ENCODE peak calls at places on chromosomes 13 and 19, in seven cellular contexts. T, R, K, A, I, H and O are unnamed samples.

GRCh38 chr19:19740755-19741154 is 7.8 kb upstream of the ZNF14 start:
- DNase-seq in H (no peak), I (no peak), A (no peak), K (no peak), T (no peak), R (no peak), O (no peak)

GRCh38 chr19:6287269-6287885 is 7.6 kb upstream of the MLLT1 start:
- DNase-seq in A (no peak), K (no peak), R (no peak), I (no peak), T (no peak), H (peak), O (no peak)

GRCh38 chr19:18109731-18110671 is 12.4 kb downstream of the MAST3 start:
- DNase-seq in A (no peak), R (no peak), H (no peak), K (peak), I (no peak), T (no peak), O (peak)

GRCh38 chr19:46195104-46195503 is 34.4 kb upstream of the IGFL1 start:
- DNase-seq in I (no peak), R (no peak), A (no peak), H (no peak), K (no peak), T (no peak), O (no peak)

GRCh38 chr19:42079276-42079669 is 3.3 kb downstream of the ZNF574 start:
- DNase-seq in K (no peak), R (no peak), I (no peak), T (no peak), H (no peak), A (no peak), O (no peak)

GRCh38 chr19:927044-927706 is 1.3 kb downstream of the ARID3A start:
- DNase-seq in I (peak), A (no peak), R (peak), K (peak), T (peak), H (peak), O (peak)

GRCh38 chr19:15431396-15432017 is 12.7 kb upstream of the AKAP8L start:
- DNase-seq in I (no peak), R (no peak), A (no peak), K (no peak), T (no peak), H (no peak), O (peak)

GRCh38 chr19:43224855-43225253 is 19.4 kb upstream of the PSG4 start:
- DNase-seq in K (no peak), I (no peak), R (no peak), T (no peak), A (no peak), H (no peak), O (no peak)

GRCh38 chr19:43078311-43078710 is 4.2 kb downstream of the PSG2 start:
- DNase-seq in K (no peak), A (peak), R (peak), T (no peak), H (peak), I (no peak), O (no peak)

GRCh38 chr19:18349524-18350128 is 9.2 kb downstream of the PGPEP1 start:
- DNase-seq in A (peak), I (no peak), T (peak), R (peak), K (peak), H (peak), O (peak)

GRCh38 chr19:30842926-30843325 is 470.7 kb downstream of the ZNF536 start:
- DNase-seq in T (no peak), R (no peak), A (no peak), K (no peak), I (no peak), H (no peak), O (no peak)

GRCh38 chr19:33394006-33394722 is 20.7 kb downstream of the CEBPG start:
- DNase-seq in K (peak), H (peak), T (no peak), R (peak), A (peak), I (peak), O (no peak)

GRCh38 chr19:23273022-23273593 is 22.9 kb upstream of the ZNF724 start:
- DNase-seq in T (no peak), R (no peak), A (no peak), K (no peak), H (no peak), I (no peak), O (no peak)

GRCh38 chr13:43665388-43665787 is 121.4 kb downstream of the ENOX1 start:
- DNase-seq in A (no peak), T (no peak), I (no peak), K (no peak), H (no peak), R (no peak), O (no peak)

GRCh38 chr13:32031025-32031814 is at the start of gene FRY:
- DNase-seq in A (peak), T (peak), I (no peak), R (peak), K (peak), H (peak), O (peak)

GRCh38 chr13:38685974-38686571 is 804 bp upstream of the FREM2 start:
- DNase-seq in T (peak), H (peak), R (peak), A (no peak), K (no peak), I (no peak), O (no peak)

GRCh38 chr19:33199441-33200265 is 5.5 kb downstream of the LRP3 start:
- DNase-seq in A (no peak), R (no peak), K (no peak), H (no peak), T (no peak), I (no peak), O (no peak)

GRCh38 chr19:49588370-49589122 is 2.4 kb upstream of the PRR12 start:
- DNase-seq in A (no peak), K (no peak), H (no peak), I (no peak), R (no peak), T (no peak), O (no peak)

GRCh38 chr19:38142176-38143035 is 81.6 kb downstream of the DPF1 start:
- DNase-seq in H (peak), I (no peak), A (peak), T (peak), R (peak), K (no peak), O (peak)

GRCh38 chr19:32924200-32924599 is 47.6 kb downstream of the CEP89 start:
- DNase-seq in K (no peak), H (no peak), R (peak), I (no peak), T (no peak), A (peak), O (no peak)

GRCh38 chr13:70755411-70755810 is 647.2 kb upstream of the KLHL1 start:
- DNase-seq in K (no peak), A (no peak), R (no peak), H (no peak), T (no peak), I (no peak), O (no peak)

GRCh38 chr19:32581704-32582164 is 744 bp downstream of the PDCD5 start:
- DNase-seq in R (peak), K (no peak), H (peak), T (no peak), A (peak), I (no peak), O (peak)

GRCh38 chr13:44854264-44855060 is 134.8 kb downstream of the NUFIP1 start:
- DNase-seq in T (no peak), A (no peak), R (no peak), I (no peak), K (peak), H (no peak), O (peak)

GRCh38 chr19:35355851-35356460 is 2.3 kb upstream of the FFAR3 start:
- DNase-seq in K (peak), T (no peak), R (peak), A (no peak), I (no peak), H (peak), O (no peak)

DNA sequence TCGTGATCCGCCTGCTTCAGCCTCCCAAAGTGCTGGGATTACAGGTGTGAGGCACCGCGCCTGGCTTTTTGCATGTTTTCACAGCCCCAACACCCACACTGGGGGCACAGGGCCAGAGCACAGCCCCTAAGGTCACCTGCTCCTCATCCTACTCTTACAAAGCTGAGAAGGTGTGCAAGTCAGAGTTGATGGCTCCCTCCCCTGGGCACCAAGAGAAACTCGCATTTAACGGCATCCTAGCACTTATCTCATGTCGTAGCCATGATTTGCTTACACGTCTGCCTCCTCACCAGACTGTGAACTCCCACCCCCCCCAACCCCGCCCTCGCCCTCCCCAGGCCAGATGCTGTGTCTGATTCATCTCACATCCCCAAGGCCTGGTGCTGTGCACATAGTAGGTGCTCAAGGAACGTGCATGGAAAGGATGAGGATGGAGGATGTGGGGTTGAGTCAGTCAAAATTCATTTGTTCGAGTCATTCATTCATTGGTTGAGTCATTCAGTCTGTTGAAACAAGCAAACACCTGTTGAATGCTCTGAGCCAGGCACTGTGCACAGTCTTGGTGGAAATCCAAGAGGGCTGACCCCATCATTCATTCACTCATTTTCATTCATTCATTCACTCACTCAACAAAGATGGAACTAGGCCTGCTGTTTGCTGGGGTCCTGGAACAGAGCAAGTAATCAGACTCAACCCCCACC is 11.3 kb downstream of the SHANK1 start:
- DNase-seq in H (no peak), K (no peak), R (no peak), A (no peak), T (no peak), I (no peak), O (no peak)
- TF ChIP-seq CTCF in H (no peak), K (no peak), R (no peak), A (no peak), T (no peak), I (no peak), O (no peak)

GRCh38 chr13:30143671-30144400 is 163.5 kb downstream of the KATNAL1 start:
- DNase-seq in I (peak), K (no peak), R (peak), T (no peak), H (peak), A (peak), O (no peak)

GRCh38 chr13:30148791-30149190 is 158.6 kb downstream of the KATNAL1 start:
- DNase-seq in R (no peak), T (no peak), A (no peak), H (no peak), I (no peak), K (no peak), O (no peak)

GRCh38 chr13:30148171-30148754 is 159.1 kb downstream of the KATNAL1 start:
- DNase-seq in H (no peak), A (no peak), I (no peak), T (no peak), R (no peak), K (no peak), O (no peak)

GRCh38 chr13:30147380-30147779 is 160.0 kb downstream of the KATNAL1 start:
- DNase-seq in I (no peak), A (no peak), K (no peak), T (no peak), R (no peak), H (no peak), O (no peak)

GRCh38 chr13:30145709-30146367 is 161.5 kb downstream of the KATNAL1 start:
- DNase-seq in K (no peak), T (no peak), A (no peak), H (no peak), I (no peak), R (no peak), O (no peak)
- TF ChIP-seq CTCF in K (no peak), T (no peak), A (no peak), H (no peak), I (no peak), R (no peak), O (no peak)

DNA sequence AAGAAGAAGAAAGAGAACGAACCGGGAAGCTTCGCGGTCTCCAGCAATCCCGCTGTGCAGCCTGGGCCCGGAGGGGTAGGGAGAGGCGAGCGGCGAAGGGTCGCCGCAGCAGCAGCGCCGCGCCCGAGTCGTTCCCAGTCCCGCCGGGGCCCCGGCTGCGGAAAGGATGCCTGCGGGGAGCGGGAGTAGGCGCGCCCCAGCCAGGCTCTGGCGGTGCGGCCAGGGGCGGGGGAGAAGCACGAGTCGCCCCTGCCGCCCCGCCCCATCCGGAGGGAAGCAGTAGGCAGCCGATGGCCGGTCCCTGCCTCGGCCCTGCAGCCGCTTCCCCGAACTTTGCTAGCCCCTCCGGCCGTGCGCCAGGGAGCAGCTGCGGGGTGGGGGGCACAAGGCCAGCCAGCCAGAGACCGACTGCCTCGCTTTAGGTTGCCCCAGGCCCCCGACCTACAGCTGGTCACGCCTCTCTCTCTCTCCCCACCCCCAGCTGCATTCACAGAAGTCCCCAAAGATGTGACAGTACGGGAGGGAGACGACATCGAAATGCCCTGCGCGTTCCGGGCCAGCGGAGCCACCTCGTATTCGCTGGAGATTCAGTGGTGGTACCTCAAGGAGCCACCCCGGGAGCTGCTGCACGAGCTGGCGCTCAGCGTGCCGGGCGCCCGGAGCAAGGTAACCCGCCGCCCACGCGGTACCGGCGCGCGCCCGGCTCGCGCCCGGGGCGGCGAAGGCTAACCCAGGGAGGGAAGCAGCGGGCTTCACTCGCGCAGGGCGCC is 1.1 kb downstream of the VSTM2B start:
- DNase-seq in A (no peak), K (peak), I (no peak), T (peak), R (no peak), H (no peak), O (peak)
- TF ChIP-seq CTCF in A (no peak), K (no peak), I (no peak), T (no peak), R (no peak), H (no peak), O (no peak)

DNA sequence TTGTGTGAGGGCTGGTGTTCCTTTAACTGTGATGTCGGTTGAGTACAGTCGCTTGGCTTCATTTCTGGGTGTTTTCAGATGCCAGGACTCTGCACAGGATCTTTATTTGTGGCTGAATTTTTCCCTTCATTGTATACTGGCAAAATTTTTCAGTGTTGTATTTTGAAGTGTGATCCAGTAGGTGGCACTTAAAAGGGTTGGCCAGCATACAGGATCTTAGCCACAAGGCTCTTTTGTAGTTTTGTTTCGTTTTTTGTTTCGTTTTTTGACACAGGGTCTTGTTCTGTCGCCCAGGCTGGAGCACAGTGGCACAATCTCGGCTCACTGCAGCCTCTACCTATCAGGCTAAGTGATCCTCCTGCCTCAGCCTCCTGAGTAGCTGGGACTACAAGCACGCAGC is 8.7 kb downstream of the FCAR start:
- DNase-seq in R (no peak), I (no peak), T (no peak), A (no peak), K (no peak), H (peak), O (no peak)
- TF ChIP-seq CTCF in R (no peak), I (no peak), T (no peak), A (no peak), K (no peak), H (no peak), O (no peak)

GRCh38 chr19:48308695-48309586 is 16.4 kb upstream of the EMP3 start:
- DNase-seq in R (peak), I (no peak), A (no peak), K (no peak), H (peak), T (no peak), O (peak)
- TF ChIP-seq CTCF in R (peak), I (no peak), A (peak), K (no peak), H (peak), T (no peak), O (no peak)